ENCODE peak calls at places on chromosomes 3 and 15, in five cellular contexts. D is Peyer's patch, R is fibroblast of lung, G is fibroblast of mammary gland, J is upper lobe of right lung. I is an unnamed sample.

GRCh38 chr15:91871138-91871537 is 17.6 kb downstream of the SLCO3A1 start:
- DNase-seq in D (no peak), R (no peak), G (no peak), J (no peak), I (no peak)

GRCh38 chr3:72378287-72378686 is 470.0 kb downstream of the SHQ1 start:
- DNase-seq in D (no peak), J (no peak), R (no peak), G (no peak), I (no peak)

GRCh38 chr3:186520957-186521842 is 23.0 kb downstream of the CRYGS start:
- DNase-seq in G (no peak), R (no peak), D (peak; percentile 81), J (no peak), I (no peak)

GRCh38 chr3:184780981-184781515 is 30.9 kb upstream of the VPS8 start:
- DNase-seq in J (peak; percentile 51), D (no peak), R (no peak), G (no peak), I (no peak)

GRCh38 chr3:168073842-168074311 is 21.8 kb downstream of the GOLIM4 start:
- DNase-seq in R (no peak), G (no peak), D (no peak), J (no peak), I (no peak)

GRCh38 chr3:120622457-120622856 is 26.3 kb downstream of the NDUFB4 start:
- DNase-seq in D (no peak), J (no peak), R (no peak), G (no peak), I (no peak)

GRCh38 chr15:90571063-90571541 is 41.4 kb downstream of the CRTC3 start:
- DNase-seq in R (no peak), J (no peak), D (no peak), G (peak; percentile 27), I (peak; percentile 19)

GRCh38 chr3:115626711-115627110 is 3.4 kb downstream of the GAP43 start:
- DNase-seq in D (no peak), R (no peak), J (no peak), G (no peak), I (no peak)

GRCh38 chr3:151901282-151901945 is 28.0 kb downstream of the SUCNR1 start:
- DNase-seq in D (no peak), R (no peak), J (no peak), G (no peak), I (no peak)

GRCh38 chr15:63474810-63475316 is 29.5 kb upstream of the USP3 start:
- DNase-seq in D (peak; percentile 84), R (no peak), J (no peak), G (peak; percentile 25), I (peak; percentile 83)

GRCh38 chr3:25454411-25454927 is 26.4 kb downstream of the RARB start:
- DNase-seq in G (no peak), J (no peak), R (no peak), D (no peak), I (no peak)

GRCh38 chr3:25457642-25458419 is 29.8 kb downstream of the RARB start:
- DNase-seq in R (no peak), G (peak; percentile 42), J (no peak), D (no peak), I (peak; percentile 47)

GRCh38 chr3:25453521-25454410 is 25.7 kb downstream of the RARB start:
- DNase-seq in G (peak; percentile 89), J (no peak), D (no peak), R (peak; percentile 86), I (no peak)

GRCh38 chr3:25456723-25457122 is 28.7 kb downstream of the RARB start:
- DNase-seq in G (no peak), R (no peak), D (no peak), J (no peak), I (no peak)

GRCh38 chr3:25455316-25456232 is 27.5 kb downstream of the RARB start:
- DNase-seq in R (peak; percentile 31), J (no peak), G (peak; percentile 80), D (no peak), I (no peak)
- H3K4me3 ChIP-seq in R (no peak overlapping the region), J (no peak overlapping the region), G (no peak overlapping the region), D (no peak overlapping the region), I (no peak overlapping the region)

DNA sequence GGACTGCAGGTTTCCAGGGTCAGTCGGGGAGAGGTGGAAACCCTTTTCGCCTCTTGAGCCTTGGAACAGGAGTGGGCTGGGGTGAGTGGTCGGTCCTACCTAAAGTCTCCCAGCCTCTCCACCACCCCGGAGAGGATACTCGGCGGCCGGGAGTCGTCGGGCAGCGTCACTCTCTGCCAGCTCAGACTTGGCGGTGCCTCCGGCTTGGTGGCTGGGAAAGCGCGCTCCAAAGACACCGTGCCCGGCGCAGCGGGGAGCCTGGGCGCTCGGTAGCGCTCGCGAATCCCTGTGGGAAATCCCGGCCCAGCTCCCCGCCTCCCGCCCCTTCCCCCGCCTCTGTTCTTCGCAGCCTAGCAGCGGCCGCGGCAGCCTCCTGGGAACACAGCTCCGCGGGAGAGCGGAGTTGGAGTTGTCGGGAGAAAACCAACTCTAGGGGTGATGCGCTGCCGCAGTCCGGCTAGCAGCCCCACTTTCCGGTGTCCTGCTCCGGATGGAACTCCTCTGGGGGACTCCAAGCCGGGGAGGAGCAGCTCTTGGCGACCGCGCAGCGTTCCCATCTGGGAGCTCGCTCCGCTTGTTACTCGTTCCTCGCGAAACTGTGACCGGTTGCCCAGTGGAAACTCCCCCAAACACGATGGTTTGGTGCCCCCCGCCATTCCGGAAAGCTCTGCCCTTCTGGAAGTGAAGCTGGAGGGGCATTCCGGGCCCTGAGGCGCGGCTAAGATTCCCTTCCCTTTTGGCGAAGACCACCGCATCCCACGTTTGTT is 1.4 kb downstream of the EPHB1 start:
- DNase-seq in R (peak; percentile 3), J (no peak), G (peak; percentile 15), D (no peak), I (peak; percentile 9)
- H3K4me3 ChIP-seq in R (no peak overlapping the region), J (peak overlapping the region; percentile 46), G (peak overlapping the region; percentile 53), D (peak overlapping the region; percentile 24), I (no peak overlapping the region)

GRCh38 chr15:64893481-64894394 is 18.0 kb upstream of the ANKDD1A start:
- DNase-seq in D (peak; percentile 96), J (peak; percentile 95), R (peak; percentile 94), G (peak; percentile 88), I (peak; percentile 98)
- H3K4me3 ChIP-seq in D (peak overlapping the region; percentile 33), J (peak overlapping the region; percentile 35), R (no peak overlapping the region), G (no peak overlapping the region), I (peak overlapping the region; percentile 40)

GRCh38 chr15:66502491-66502890 is 2.2 kb downstream of the RPL4 start:
- DNase-seq in D (no peak), R (no peak), G (no peak), J (no peak), I (no peak)
- H3K4me3 ChIP-seq in D (no peak overlapping the region), R (peak overlapping the region; percentile 98), G (peak overlapping the region; percentile 88), J (peak overlapping the region; percentile 92), I (peak overlapping the region; percentile 100)

I was measured in epithelial cell of esophagus.